ENCODE peak calls at places on chromosomes 7 and 10, in five cellular contexts. G is left cardiac atrium; L is GM23338; H is stimulated activated CD4-positive, alpha-beta T cell treated with anti-CD3 and anti-CD28 coated beads, Interleukin-12 subunit alpha, Interleukin-12 subunit beta, amount 100 ng/mL, for 4 hours; M is aorta. N is an unnamed sample.

GRCh38 chr10:46285966-46286620 is 704 bp upstream of the ANTXRL start:
- DNase-seq in M (peak; percentile 47), G (no peak), L (no peak), H (no peak), N (no peak)

GRCh38 chr10:118458957-118459641 is 117.0 kb upstream of the FAM204A start:
- DNase-seq in G (no peak), H (no peak), M (no peak), L (peak; percentile 24), N (no peak)

GRCh38 chr7:44353668-44354067 is 28.3 kb upstream of the CAMK2B start:
- DNase-seq in M (no peak), L (no peak), H (no peak), G (no peak), N (no peak)

GRCh38 chr7:139573871-139574270 is 50.4 kb downstream of the CLEC2L start:
- DNase-seq in L (no peak), H (no peak), G (no peak), M (no peak), N (no peak)

GRCh38 chr7:81470724-81471379 is 299.0 kb downstream of the HGF start:
- DNase-seq in L (no peak), H (no peak), M (no peak), G (no peak), N (no peak)

GRCh38 chr10:10886861-10887539 is 130.7 kb upstream of the CELF2 start:
- DNase-seq in H (no peak), L (no peak), M (no peak), G (no peak), N (no peak)

GRCh38 chr7:31805209-31805818 is 118.3 kb downstream of the PPP1R17 start:
- DNase-seq in L (no peak), G (no peak), M (no peak), H (no peak), N (no peak)

GRCh38 chr7:142375710-142376313 is 118.0 kb upstream of the PRSS58 start:
- DNase-seq in L (peak; percentile 88), H (no peak), M (no peak), G (no peak), N (no peak)

GRCh38 chr10:97542169-97543024 is 30.2 kb upstream of the ANKRD2 start:
- DNase-seq in L (no peak), M (peak; percentile 88), H (peak; percentile 41), G (peak; percentile 84), N (peak; percentile 79)

GRCh38 chr7:24836084-24836483 is 78.8 kb upstream of the GSDME start:
- DNase-seq in H (no peak), L (no peak), G (no peak), M (no peak), N (no peak)

GRCh38 chr7:138843632-138844580 is 45.9 kb upstream of the ATP6V0A4 start:
- DNase-seq in L (peak; percentile 54), H (no peak), G (no peak), M (no peak), N (peak; percentile 31)

GRCh38 chr10:22760025-22760424 is 45.6 kb upstream of the PIP4K2A start:
- DNase-seq in M (no peak), G (no peak), H (no peak), L (no peak), N (no peak)

GRCh38 chr10:101041252-101041761 is 10.3 kb downstream of the SFXN3 start:
- DNase-seq in L (peak; percentile 90), H (peak; percentile 57), G (peak; percentile 78), M (peak; percentile 85), N (peak; percentile 91)

GRCh38 chr10:970311-971149 is 17.7 kb upstream of the GTPBP4 start:
- DNase-seq in M (no peak), H (no peak), L (no peak), G (peak; percentile 19), N (no peak)

GRCh38 chr10:93346060-93346459 is 136.1 kb downstream of the MYOF start:
- DNase-seq in L (no peak), M (no peak), G (no peak), H (no peak), N (no peak)

N was measured in testis.